ENCODE peak calls at places on chromosome 9, in eight cellular contexts. One of them, this sample, is unnamed.

GRCh38 chr9:101047848-101048402 is 19.4 kb downstream of the PLPPR1 start:
- DNase-seq in activated CD4-positive, alpha-beta T cell treated with anti-CD3 and anti-CD28 coated beads, Interleukin-2, amount 50 U/mL, for 1 hour: no peak
- DNase-seq in GM06990: no peak
- DNase-seq in KG1: no peak
- DNase-seq in NCI-H1105: no peak
- DNase-seq in ELF-1: no peak
- DNase-seq in Caki2: no peak
- DNase-seq in substantia nigra: no peak
- DNase-seq in this sample: no peak

GRCh38 chr9:6771722-6772121 is 13.9 kb downstream of the KDM4C start:
- DNase-seq in activated CD4-positive, alpha-beta T cell treated with anti-CD3 and anti-CD28 coated beads, Interleukin-2, amount 50 U/mL, for 1 hour: no peak
- DNase-seq in GM06990: no peak
- DNase-seq in KG1: no peak
- DNase-seq in NCI-H1105: no peak
- DNase-seq in ELF-1: peak; percentile 61
- DNase-seq in Caki2: no peak
- DNase-seq in substantia nigra: no peak
- DNase-seq in this sample: no peak

GRCh38 chr9:120926397-120926928 is at the start of gene TRAF1:
- DNase-seq in activated CD4-positive, alpha-beta T cell treated with anti-CD3 and anti-CD28 coated beads, Interleukin-2, amount 50 U/mL, for 1 hour: no peak
- DNase-seq in GM06990: peak; percentile 75
- DNase-seq in KG1: no peak
- DNase-seq in NCI-H1105: no peak
- DNase-seq in ELF-1: no peak
- DNase-seq in Caki2: no peak
- DNase-seq in substantia nigra: no peak
- DNase-seq in this sample: no peak

GRCh38 chr9:134225186-134225585 is 60.8 kb upstream of the RNU6ATAC start:
- DNase-seq in activated CD4-positive, alpha-beta T cell treated with anti-CD3 and anti-CD28 coated beads, Interleukin-2, amount 50 U/mL, for 1 hour: no peak
- DNase-seq in GM06990: no peak
- DNase-seq in KG1: no peak
- DNase-seq in NCI-H1105: no peak
- DNase-seq in ELF-1: no peak
- DNase-seq in Caki2: no peak
- DNase-seq in substantia nigra: no peak
- DNase-seq in this sample: peak; percentile 9

GRCh38 chr9:137759117-137759516 is 118.5 kb upstream of the CACNA1B start:
- DNase-seq in activated CD4-positive, alpha-beta T cell treated with anti-CD3 and anti-CD28 coated beads, Interleukin-2, amount 50 U/mL, for 1 hour: no peak
- DNase-seq in GM06990: peak; percentile 66
- DNase-seq in KG1: no peak
- DNase-seq in NCI-H1105: no peak
- DNase-seq in ELF-1: no peak
- DNase-seq in Caki2: no peak
- DNase-seq in substantia nigra: no peak
- DNase-seq in this sample: no peak

GRCh38 chr9:72363908-72364678 is 915 bp downstream of the ZFAND5 start:
- DNase-seq in activated CD4-positive, alpha-beta T cell treated with anti-CD3 and anti-CD28 coated beads, Interleukin-2, amount 50 U/mL, for 1 hour: peak; percentile 69
- DNase-seq in GM06990: peak; percentile 85
- DNase-seq in KG1: no peak
- DNase-seq in NCI-H1105: no peak
- DNase-seq in ELF-1: peak; percentile 40
- DNase-seq in Caki2: no peak
- DNase-seq in substantia nigra: peak; percentile 63
- DNase-seq in this sample: peak; percentile 41

GRCh38 chr9:136645903-136646754 is 16.6 kb upstream of the EGFL7 start:
- DNase-seq in activated CD4-positive, alpha-beta T cell treated with anti-CD3 and anti-CD28 coated beads, Interleukin-2, amount 50 U/mL, for 1 hour: no peak
- DNase-seq in GM06990: no peak
- DNase-seq in KG1: no peak
- DNase-seq in NCI-H1105: no peak
- DNase-seq in ELF-1: peak; percentile 60
- DNase-seq in Caki2: no peak
- DNase-seq in substantia nigra: no peak
- DNase-seq in this sample: no peak

GRCh38 chr9:115715656-115716055 is 437.9 kb upstream of the PAPPA start:
- DNase-seq in activated CD4-positive, alpha-beta T cell treated with anti-CD3 and anti-CD28 coated beads, Interleukin-2, amount 50 U/mL, for 1 hour: no peak
- DNase-seq in GM06990: no peak
- DNase-seq in KG1: no peak
- DNase-seq in NCI-H1105: no peak
- DNase-seq in ELF-1: no peak
- DNase-seq in Caki2: no peak
- DNase-seq in substantia nigra: no peak
- DNase-seq in this sample: no peak

GRCh38 chr9:126146254-126147145 is 180.1 kb upstream of the MVB12B start:
- DNase-seq in activated CD4-positive, alpha-beta T cell treated with anti-CD3 and anti-CD28 coated beads, Interleukin-2, amount 50 U/mL, for 1 hour: peak; percentile 4
- DNase-seq in GM06990: peak; percentile 47
- DNase-seq in KG1: peak; percentile 47
- DNase-seq in NCI-H1105: no peak
- DNase-seq in ELF-1: peak; percentile 85
- DNase-seq in Caki2: no peak
- DNase-seq in substantia nigra: no peak
- DNase-seq in this sample: peak; percentile 50

GRCh38 chr9:94805585-94805984 is 79.1 kb downstream of the AOPEP start:
- DNase-seq in activated CD4-positive, alpha-beta T cell treated with anti-CD3 and anti-CD28 coated beads, Interleukin-2, amount 50 U/mL, for 1 hour: no peak
- DNase-seq in GM06990: no peak
- DNase-seq in KG1: peak; percentile 47
- DNase-seq in NCI-H1105: peak; percentile 34
- DNase-seq in ELF-1: no peak
- DNase-seq in Caki2: peak; percentile 80
- DNase-seq in substantia nigra: no peak
- DNase-seq in this sample: peak; percentile 79

GRCh38 chr9:27003406-27004147 is 1.9 kb downstream of the LRRC19 start:
- DNase-seq in activated CD4-positive, alpha-beta T cell treated with anti-CD3 and anti-CD28 coated beads, Interleukin-2, amount 50 U/mL, for 1 hour: no peak
- DNase-seq in GM06990: no peak
- DNase-seq in KG1: no peak
- DNase-seq in NCI-H1105: no peak
- DNase-seq in ELF-1: no peak
- DNase-seq in Caki2: peak; percentile 3
- DNase-seq in substantia nigra: no peak
- DNase-seq in this sample: no peak

GRCh38 chr9:128841704-128842492 is 12.3 kb upstream of the SPOUT1 start:
- DNase-seq in activated CD4-positive, alpha-beta T cell treated with anti-CD3 and anti-CD28 coated beads, Interleukin-2, amount 50 U/mL, for 1 hour: no peak
- DNase-seq in GM06990: no peak
- DNase-seq in KG1: no peak
- DNase-seq in NCI-H1105: no peak
- DNase-seq in ELF-1: no peak
- DNase-seq in Caki2: no peak
- DNase-seq in substantia nigra: no peak
- DNase-seq in this sample: no peak

This sample was measured in SW480.